ENCODE peak calls at places on chromosomes 13 and 19, in four cellular contexts. One of them, this sample, is unnamed.
A peak's percentile ranks its signal among the peaks of the same experiment; 100 is the strongest.

GRCh38 chr19:33622505-33622808 is 704 bp downstream of the CHST8 start:
- DNase-seq in GF-D8: no peak
- DNase-seq in GM13976: no peak
- DNase-seq in dermis microvascular lymphatic vessel endothelial cell: no peak
- DNase-seq in this sample: no peak

GRCh38 chr19:35931161-35931873 is 4.9 kb upstream of the LRFN3 start:
- DNase-seq in GF-D8: peak; percentile 98
- DNase-seq in GM13976: peak; percentile 99
- DNase-seq in dermis microvascular lymphatic vessel endothelial cell: peak; percentile 100
- DNase-seq in this sample: peak; percentile 100

GRCh38 chr13:31236211-31236786 is 36.5 kb downstream of the B3GLCT start:
- DNase-seq in GF-D8: no peak
- DNase-seq in GM13976: peak; percentile 37
- DNase-seq in dermis microvascular lymphatic vessel endothelial cell: peak; percentile 51
- DNase-seq in this sample: peak; percentile 33

GRCh38 chr13:107211073-107211472 is 643.1 kb upstream of the ARGLU1 start:
- DNase-seq in GF-D8: no peak
- DNase-seq in GM13976: peak; percentile 46
- DNase-seq in dermis microvascular lymphatic vessel endothelial cell: peak; percentile 88
- DNase-seq in this sample: peak; percentile 33

GRCh38 chr13:30862707-30863106 is 43.4 kb upstream of the MEDAG start:
- DNase-seq in GF-D8: no peak
- DNase-seq in GM13976: no peak
- DNase-seq in dermis microvascular lymphatic vessel endothelial cell: no peak
- DNase-seq in this sample: no peak

GRCh38 chr13:49063526-49063925 is 87.8 kb downstream of the FNDC3A start:
- DNase-seq in GF-D8: no peak
- DNase-seq in GM13976: no peak
- DNase-seq in dermis microvascular lymphatic vessel endothelial cell: no peak
- DNase-seq in this sample: no peak

GRCh38 chr19:20999731-21000352 is 20.6 kb upstream of the ZNF430 start:
- DNase-seq in GF-D8: no peak
- DNase-seq in GM13976: peak; percentile 88
- DNase-seq in dermis microvascular lymphatic vessel endothelial cell: peak; percentile 55
- DNase-seq in this sample: no peak

GRCh38 chr19:56838930-56839664 is 1.4 kb downstream of the PEG3 start:
- DNase-seq in GF-D8: peak; percentile 67
- DNase-seq in GM13976: no peak
- DNase-seq in dermis microvascular lymphatic vessel endothelial cell: peak; percentile 45
- DNase-seq in this sample: peak; percentile 91

GRCh38 chr13:38394777-38395504 is 45.3 kb downstream of the UFM1 start:
- DNase-seq in GF-D8: no peak
- DNase-seq in GM13976: no peak
- DNase-seq in dermis microvascular lymphatic vessel endothelial cell: no peak
- DNase-seq in this sample: no peak

GRCh38 chr19:39409207-39409885 is 2.7 kb downstream of the ZFP36 start:
- DNase-seq in GF-D8: peak; percentile 35
- DNase-seq in GM13976: peak; percentile 62
- DNase-seq in dermis microvascular lymphatic vessel endothelial cell: peak; percentile 58
- DNase-seq in this sample: peak; percentile 68

This sample was measured in HL-60.